ENCODE peak calls at places on chromosomes 5 and 9, in eight cellular contexts. Q, Y, L, J, T, I, W and H are unnamed samples.

GRCh38 chr9:71737455-71737854 is 30.9 kb downstream of the CEMIP2 start:
- DNase-seq in Q (no peak), Y (no peak), L (peak; percentile 36), J (no peak), T (no peak), I (no peak), W (peak; percentile 40), H (no peak)

GRCh38 chr5:39586185-39586584 is 161.4 kb upstream of the DAB2 start:
- DNase-seq in Q (no peak), Y (no peak), L (no peak), J (no peak), T (no peak), I (no peak), W (no peak), H (no peak)

GRCh38 chr5:92513067-92513466 is 1068.0 kb downstream of the NR2F1-AS1 start:
- DNase-seq in Q (no peak), Y (no peak), L (peak; percentile 60), J (no peak), T (no peak), I (no peak), W (no peak), H (no peak)

GRCh38 chr5:154459015-154459414 is 13.2 kb downstream of the SAP30L start:
- DNase-seq in Q (no peak), Y (no peak), L (no peak), J (no peak), T (no peak), I (no peak), W (no peak), H (no peak)

GRCh38 chr9:82600536-82601271 is 462.2 kb downstream of the RASEF start:
- DNase-seq in Q (no peak), Y (peak; percentile 11), L (no peak), J (no peak), T (no peak), I (no peak), W (no peak), H (no peak)

GRCh38 chr5:44774279-44774880 is 34.4 kb upstream of the MRPS30 start:
- DNase-seq in Q (no peak), Y (peak; percentile 47), L (peak; percentile 56), J (peak; percentile 11), T (no peak), I (peak; percentile 61), W (peak; percentile 36), H (peak; percentile 43)

GRCh38 chr5:74622944-74623343 is 17.6 kb downstream of the ENC1 start:
- DNase-seq in Q (no peak), Y (peak; percentile 6), L (no peak), J (no peak), T (no peak), I (peak; percentile 75), W (no peak), H (peak; percentile 48)

GRCh38 chr5:135005076-135005475 is 29.0 kb downstream of the PITX1 start:
- DNase-seq in Q (no peak), Y (no peak), L (no peak), J (no peak), T (no peak), I (no peak), W (no peak), H (peak; percentile 17)

GRCh38 chr5:179403426-179404147 is 58.3 kb upstream of the ADAMTS2 start:
- DNase-seq in Q (no peak), Y (no peak), L (no peak), J (no peak), T (no peak), I (no peak), W (no peak), H (peak; percentile 5)

GRCh38 chr9:129726322-129727160 is 26.3 kb downstream of the PTGES start:
- DNase-seq in Q (peak; percentile 49), Y (peak; percentile 82), L (peak; percentile 86), J (peak; percentile 96), T (peak; percentile 87), I (peak; percentile 80), W (peak; percentile 83), H (peak; percentile 95)

GRCh38 chr9:94786586-94786985 is 60.1 kb downstream of the AOPEP start:
- DNase-seq in Q (peak; percentile 27), Y (no peak), L (no peak), J (no peak), T (no peak), I (no peak), W (no peak), H (no peak)

GRCh38 chr9:99823392-99824377 is 2.0 kb downstream of the NR4A3 start:
- DNase-seq in Q (peak; percentile 33), Y (peak; percentile 61), L (peak; percentile 57), J (peak; percentile 48), T (peak; percentile 88), I (peak; percentile 37), W (peak; percentile 52), H (peak; percentile 55)

GRCh38 chr9:133694686-133695085 is 43.5 kb downstream of the SARDH start:
- DNase-seq in Q (no peak), Y (no peak), L (no peak), J (no peak), T (no peak), I (peak; percentile 77), W (no peak), H (no peak)

GRCh38 chr5:181153814-181154213 is 6.4 kb downstream of the OR2V2 start:
- DNase-seq in Q (no peak), Y (no peak), L (no peak), J (no peak), T (no peak), I (no peak), W (no peak), H (no peak)

GRCh38 chr5:126122942-126123341 is 300.3 kb upstream of the GRAMD2B start:
- DNase-seq in Q (no peak), Y (peak; percentile 21), L (no peak), J (peak; percentile 53), T (no peak), I (no peak), W (peak; percentile 4), H (no peak)

GRCh38 chr5:149114403-149115312 is 26.6 kb upstream of the ABLIM3 start:
- DNase-seq in Q (peak; percentile 70), Y (peak; percentile 69), L (peak; percentile 90), J (peak; percentile 85), T (no peak), I (peak; percentile 81), W (peak; percentile 83), H (peak; percentile 65)

GRCh38 chr9:134698111-134698510 is 56.5 kb downstream of the COL5A1 start:
- DNase-seq in Q (no peak), Y (peak; percentile 44), L (no peak), J (no peak), T (no peak), I (no peak), W (no peak), H (no peak)

GRCh38 chr5:138726848-138727247 is 26.4 kb upstream of the CTNNA1 start:
- DNase-seq in Q (no peak), Y (no peak), L (no peak), J (no peak), T (peak; percentile 21), I (no peak), W (no peak), H (no peak)

GRCh38 chr5:139974661-139975060 is 68.4 kb downstream of the NRG2 start:
- DNase-seq in Q (no peak), Y (no peak), L (peak; percentile 11), J (no peak), T (no peak), I (no peak), W (no peak), H (no peak)

GRCh38 chr5:10636363-10637142 is 72.7 kb downstream of the ANKRD33B start:
- DNase-seq in Q (no peak), Y (no peak), L (no peak), J (no peak), T (no peak), I (no peak), W (no peak), H (no peak)

GRCh38 chr5:136080483-136081180 is 51.8 kb downstream of the TGFBI start:
- DNase-seq in Q (peak; percentile 55), Y (peak; percentile 53), L (peak; percentile 88), J (no peak), T (peak; percentile 94), I (peak; percentile 60), W (peak; percentile 91), H (peak; percentile 35)

GRCh38 chr9:104861406-104861805 is 66.5 kb downstream of the ABCA1 start:
- DNase-seq in Q (no peak), Y (no peak), L (no peak), J (no peak), T (no peak), I (no peak), W (no peak), H (no peak)

GRCh38 chr9:136673970-136674785 is 11.5 kb downstream of the EGFL7 start:
- DNase-seq in Q (no peak), Y (no peak), L (no peak), J (no peak), T (no peak), I (no peak), W (no peak), H (no peak)

GRCh38 chr5:126395198-126395597 is 28.0 kb upstream of the GRAMD2B start:
- DNase-seq in Q (no peak), Y (no peak), L (peak; percentile 54), J (peak; percentile 30), T (no peak), I (no peak), W (peak; percentile 73), H (no peak)

GRCh38 chr5:157516626-157517325 is 56.8 kb downstream of the NIPAL4 start:
- DNase-seq in Q (no peak), Y (no peak), L (peak; percentile 93), J (no peak), T (no peak), I (no peak), W (peak; percentile 95), H (no peak)

GRCh38 chr5:102682102-102682647 is 72.9 kb upstream of the PAM start:
- DNase-seq in Q (no peak), Y (no peak), L (no peak), J (no peak), T (no peak), I (no peak), W (no peak), H (no peak)

GRCh38 chr9:103169798-103170197 is 174.7 kb downstream of the CYLC2 start:
- DNase-seq in Q (no peak), Y (no peak), L (no peak), J (no peak), T (no peak), I (no peak), W (no peak), H (no peak)

GRCh38 chr9:19965336-19965735 is 176.5 kb upstream of the SLC24A2 start:
- DNase-seq in Q (no peak), Y (no peak), L (peak; percentile 19), J (no peak), T (no peak), I (no peak), W (no peak), H (no peak)

GRCh38 chr5:91380491-91381133 is 2.5 kb downstream of the ARRDC3 start:
- DNase-seq in Q (peak; percentile 99), Y (peak; percentile 96), L (peak; percentile 97), J (peak; percentile 98), T (peak; percentile 100), I (peak; percentile 97), W (peak; percentile 96), H (peak; percentile 89)

GRCh38 chr9:93434056-93434455 is 17.4 kb upstream of the FAM120A start:
- DNase-seq in Q (no peak), Y (no peak), L (no peak), J (no peak), T (no peak), I (no peak), W (no peak), H (no peak)

GRCh38 chr5:172610643-172611042 is 30.4 kb upstream of the NEURL1B start:
- DNase-seq in Q (no peak), Y (no peak), L (no peak), J (no peak), T (no peak), I (no peak), W (no peak), H (no peak)

GRCh38 chr5:54658014-54658413 is 140.5 kb downstream of the SNX18 start:
- DNase-seq in Q (no peak), Y (no peak), L (peak; percentile 85), J (no peak), T (no peak), I (no peak), W (peak; percentile 88), H (no peak)

GRCh38 chr9:25648116-25648515 is 30.1 kb downstream of the TUSC1 start:
- DNase-seq in Q (no peak), Y (no peak), L (no peak), J (no peak), T (no peak), I (no peak), W (no peak), H (no peak)

GRCh38 chr5:52657231-52657645 is 130.5 kb upstream of the ITGA1 start:
- DNase-seq in Q (no peak), Y (no peak), L (peak; percentile 71), J (no peak), T (no peak), I (peak; percentile 75), W (peak; percentile 44), H (peak; percentile 21)